ENCODE peak calls at places on chromosomes 3 and 15, in six cellular contexts. X, H, Z, P, Q and I are unnamed samples.

GRCh38 chr3:126445506-126445905 is 30.2 kb downstream of the ZXDC start:
- DNase-seq in P (no peak), Z (no peak), Q (peak), H (no peak), X (no peak), I (no peak)

GRCh38 chr3:123546133-123546755 is 38.6 kb downstream of the HACD2 start:
- DNase-seq in Z (no peak), H (peak), X (peak), Q (no peak), P (no peak), I (no peak)

GRCh38 chr3:191476053-191476787 is 15.3 kb downstream of the PYDC2 start:
- DNase-seq in H (no peak), Z (no peak), Q (no peak), X (peak), P (no peak), I (no peak)

GRCh38 chr3:29694783-29695182 is 413.9 kb downstream of the RBMS3 start:
- DNase-seq in H (peak), P (no peak), Z (no peak), Q (no peak), X (peak), I (no peak)

GRCh38 chr3:186268616-186269448 is 93.2 kb downstream of the DGKG start:
- DNase-seq in Q (no peak), Z (no peak), H (no peak), P (peak), X (no peak), I (no peak)

GRCh38 chr3:189123595-189124387 is 48.0 kb upstream of the TPRG1 start:
- DNase-seq in H (no peak), P (no peak), Q (no peak), Z (no peak), X (peak), I (no peak)

GRCh38 chr3:78177780-78178179 is 1137.9 kb downstream of the ROBO2 start:
- DNase-seq in P (no peak), Z (no peak), X (no peak), Q (no peak), H (no peak), I (no peak)

GRCh38 chr3:78941587-78941986 is 826.2 kb downstream of the ROBO1 start:
- DNase-seq in H (peak), P (no peak), Z (no peak), Q (no peak), X (peak), I (no peak)

GRCh38 chr3:23175361-23176073 is 27.6 kb upstream of the UBE2E2 start:
- DNase-seq in X (peak), P (no peak), Q (no peak), H (no peak), Z (no peak), I (no peak)

GRCh38 chr3:169659858-169660614 is 3.5 kb downstream of the MECOM start:
- DNase-seq in Z (no peak), P (no peak), X (no peak), H (no peak), Q (peak), I (no peak)

GRCh38 chr3:46442591-46443530 is 21.8 kb downstream of the LTF start:
- DNase-seq in Z (peak), X (peak), P (peak), H (no peak), Q (no peak), I (no peak)

GRCh38 chr15:88843334-88843733 is 40.1 kb downstream of the ACAN start:
- DNase-seq in H (no peak), Z (no peak), X (no peak), Q (no peak), P (no peak), I (no peak)

GRCh38 chr15:96974761-96975160 is 644.3 kb downstream of the NR2F2 start:
- DNase-seq in P (no peak), X (peak), H (no peak), Z (no peak), Q (no peak), I (no peak)

GRCh38 chr3:196268270-196269163 is 19.0 kb downstream of the PCYT1A start:
- DNase-seq in X (peak), Q (no peak), H (no peak), Z (no peak), P (no peak), I (no peak)

GRCh38 chr3:193827831-193828230 is 234.8 kb downstream of the OPA1 start:
- DNase-seq in Z (no peak), X (peak), P (no peak), Q (no peak), H (no peak), I (no peak)

GRCh38 chr15:31361764-31362120 is 35.1 kb downstream of the KLF13 start:
- DNase-seq in P (no peak), X (no peak), H (no peak), Z (no peak), Q (no peak), I (no peak)